ENCODE peak calls at places on chromosomes 7 and 10, in seven cellular contexts. M, O, B, W, C, D and F are unnamed samples.

GRCh38 chr10:47055386-47056382 is 144.5 kb downstream of the PTPN20 start:
- DNase-seq in D (no peak), M (no peak), W (no peak), B (no peak), C (no peak), O (no peak), F (no peak)

GRCh38 chr10:75461672-75462649 is 30.5 kb downstream of the LRMDA start:
- DNase-seq in B (no peak), W (no peak), M (no peak), C (no peak), D (no peak), O (no peak), F (no peak)

GRCh38 chr7:117231047-117231359 is 91.9 kb downstream of the WNT2 start:
- DNase-seq in M (no peak), W (no peak), O (no peak), D (no peak), C (no peak), B (no peak), F (no peak)

GRCh38 chr7:47088329-47089067 is 493.4 kb downstream of the TNS3 start:
- DNase-seq in D (peak; percentile 39), M (peak; percentile 57), O (no peak), C (peak; percentile 66), W (peak; percentile 31), B (no peak), F (peak; percentile 43)

GRCh38 chr7:96778263-96778662 is 68.6 kb upstream of the SEM1 start:
- DNase-seq in C (no peak), O (no peak), D (no peak), W (peak; percentile 25), B (no peak), M (no peak), F (no peak)

GRCh38 chr10:48533951-48534720 is 70.7 kb downstream of the ARHGAP22 start:
- DNase-seq in M (peak; percentile 18), D (no peak), B (no peak), O (no peak), W (no peak), C (no peak), F (no peak)

GRCh38 chr7:158251061-158251965 is 336.3 kb downstream of the PTPRN2 start:
- DNase-seq in W (no peak), B (no peak), O (no peak), C (no peak), M (no peak), D (no peak), F (no peak)

GRCh38 chr7:100585511-100586265 is at the start of gene LRCH4:
- DNase-seq in W (peak; percentile 65), O (no peak), C (peak; percentile 52), D (peak; percentile 50), B (peak; percentile 42), M (no peak), F (no peak)

GRCh38 chr7:102953421-102953820 is 40.6 kb downstream of the LRRC17 start:
- DNase-seq in D (no peak), W (no peak), B (no peak), M (no peak), C (no peak), O (no peak), F (no peak)

GRCh38 chr7:107090452-107090851 is 45.9 kb downstream of the PRKAR2B start:
- DNase-seq in W (no peak), B (no peak), C (no peak), O (no peak), M (no peak), D (no peak), F (no peak)

GRCh38 chr10:116536810-116537209 is 8.9 kb upstream of the PNLIP start:
- DNase-seq in B (no peak), W (peak; percentile 67), O (no peak), C (no peak), M (no peak), D (no peak), F (no peak)

GRCh38 chr10:70528726-70529362 is 50.3 kb downstream of the PALD1 start:
- DNase-seq in W (peak; percentile 59), D (peak; percentile 69), M (peak; percentile 61), O (no peak), C (no peak), B (no peak), F (peak; percentile 7)

GRCh38 chr7:65269150-65269856 is 104.4 kb upstream of the ZNF92 start:
- DNase-seq in B (peak; percentile 40), O (no peak), C (peak; percentile 22), W (peak; percentile 80), M (peak; percentile 97), D (peak; percentile 91), F (no peak)

GRCh38 chr10:122154733-122155366 is 116.2 kb upstream of the BTBD16 start:
- DNase-seq in M (no peak), C (peak; percentile 43), B (no peak), D (peak; percentile 63), W (peak; percentile 24), O (no peak), F (no peak)

GRCh38 chr7:47329320-47329926 is 252.5 kb downstream of the TNS3 start:
- DNase-seq in B (no peak), W (no peak), D (no peak), O (no peak), M (peak; percentile 40), C (no peak), F (no peak)

GRCh38 chr10:8768341-8768740 is 713.9 kb downstream of the GATA3 start:
- DNase-seq in B (no peak), D (no peak), W (no peak), C (no peak), M (no peak), O (no peak), F (no peak)

GRCh38 chr10:110358869-110359629 is 54.3 kb upstream of the SMNDC1 start:
- DNase-seq in D (peak; percentile 56), B (no peak), W (peak; percentile 84), M (peak; percentile 88), O (no peak), C (no peak), F (no peak)

GRCh38 chr10:70109064-70109729 is 23.4 kb downstream of the AIFM2 start:
- DNase-seq in B (no peak), M (no peak), O (no peak), D (no peak), C (no peak), W (no peak), F (no peak)

GRCh38 chr7:18997477-18998130 is 119.8 kb downstream of the TWIST1 start:
- DNase-seq in C (no peak), W (no peak), D (no peak), O (no peak), B (no peak), M (no peak), F (no peak)

GRCh38 chr10:129332476-129332875 is 134.6 kb upstream of the MGMT start:
- DNase-seq in O (no peak), W (no peak), B (no peak), M (no peak), D (no peak), C (no peak), F (no peak)

GRCh38 chr10:71854031-71854430 is 3.0 kb upstream of the PSAP start:
- DNase-seq in D (no peak), C (no peak), B (no peak), O (no peak), M (no peak), W (no peak), F (no peak)

GRCh38 chr10:51001587-51001986 is 72.7 kb upstream of the PRKG1 start:
- DNase-seq in O (no peak), M (peak; percentile 13), D (no peak), B (no peak), W (no peak), C (no peak), F (no peak)

GRCh38 chr7:143394068-143394467 is 12.9 kb downstream of the ZYX start:
- DNase-seq in C (no peak), D (no peak), B (no peak), W (no peak), O (no peak), M (no peak), F (no peak)

GRCh38 chr10:33277135-33277536 is 57.3 kb downstream of the NRP1 start:
- DNase-seq in C (no peak), D (no peak), W (no peak), B (no peak), M (no peak), O (no peak), F (no peak)

GRCh38 chr10:58972576-58973234 is 203.7 kb upstream of the PHYHIPL start:
- DNase-seq in O (no peak), W (no peak), M (no peak), B (no peak), D (no peak), C (no peak), F (no peak)

GRCh38 chr10:127853868-127854768 is 38.6 kb downstream of the CLRN3 start:
- DNase-seq in C (no peak), D (peak; percentile 73), O (peak; percentile 15), B (peak; percentile 17), M (peak; percentile 42), W (peak; percentile 53), F (no peak)

GRCh38 chr10:61942997-61943457 is 41.5 kb downstream of the ARID5B start:
- DNase-seq in B (no peak), O (no peak), C (no peak), M (peak; percentile 29), W (peak; percentile 68), D (no peak), F (no peak)